ENCODE peak calls at places on chromosomes 1 and 21, in six cellular contexts. D is left lung, A is nephron progenitor cell, W is NCI-H774, Y is T-helper 2 cell, U is colonic mucosa. S is an unnamed sample.

GRCh38 chr21:25491267-25491666 is 116.0 kb downstream of the MRPL39 start:
- DNase-seq in Y (no peak), D (no peak), A (no peak), W (no peak), U (no peak), S (no peak)

GRCh38 chr21:36190736-36191135 is 34.1 kb downstream of the DOP1B start:
- DNase-seq in Y (no peak), U (no peak), D (no peak), W (no peak), A (no peak), S (no peak)

GRCh38 chr1:66431999-66432398 is 102.0 kb upstream of the SGIP1 start:
- DNase-seq in D (no peak), A (no peak), W (no peak), Y (no peak), U (no peak), S (no peak)

GRCh38 chr1:225954753-225955152 is 13.7 kb upstream of the LEFTY2 start:
- DNase-seq in W (no peak), D (no peak), A (no peak), Y (no peak), U (no peak), S (no peak)

GRCh38 chr1:27668121-27668807 is 3.7 kb downstream of the IFI6 start:
- DNase-seq in A (no peak), D (no peak), Y (no peak), U (no peak), W (no peak), S (no peak)

GRCh38 chr1:202009326-202010031 is 908 bp upstream of the ELF3 start:
- DNase-seq in A (peak), D (no peak), W (peak), Y (peak), U (peak), S (peak)

GRCh38 chr1:14840374-14840773 is 241.9 kb downstream of the KAZN start:
- DNase-seq in W (no peak), Y (no peak), U (no peak), D (no peak), A (no peak), S (no peak)

GRCh38 chr1:14944471-14944981 is 209.0 kb upstream of the TMEM51 start:
- DNase-seq in U (no peak), A (no peak), Y (no peak), W (no peak), D (peak), S (peak)

GRCh38 chr1:96357132-96357531 is 364.5 kb upstream of the PTBP2 start:
- DNase-seq in D (no peak), A (no peak), Y (no peak), U (no peak), W (no peak), S (no peak)

GRCh38 chr1:85128296-85128695 is 72.5 kb downstream of the SYDE2 start:
- DNase-seq in W (no peak), A (no peak), Y (no peak), U (no peak), D (no peak), S (no peak)

GRCh38 chr1:24416666-24417391 is 1.2 kb downstream of the NIPAL3 start:
- DNase-seq in D (no peak), U (peak), W (no peak), A (no peak), Y (peak), S (peak)

GRCh38 chr1:44605904-44606615 is 68.2 kb downstream of the TMEM53 start:
- DNase-seq in D (no peak), A (no peak), W (no peak), Y (no peak), U (no peak), S (no peak)

GRCh38 chr1:188615321-188615720 is 1786.6 kb downstream of the PLA2G4A start:
- DNase-seq in Y (no peak), U (no peak), D (no peak), A (no peak), W (no peak), S (no peak)

GRCh38 chr1:174534789-174535188 is 87.0 kb downstream of the GPR52 start:
- DNase-seq in W (no peak), U (no peak), A (no peak), Y (no peak), D (no peak), S (no peak)

GRCh38 chr1:54342764-54343687 is 63.2 kb downstream of the SSBP3 start:
- DNase-seq in W (no peak), U (no peak), Y (no peak), D (no peak), A (peak), S (no peak)

GRCh38 chr1:176102700-176103244 is 104.3 kb downstream of the COP1 start:
- DNase-seq in D (no peak), Y (no peak), U (no peak), W (no peak), A (no peak), S (no peak)

GRCh38 chr1:7366955-7367665 is 404.0 kb upstream of the VAMP3 start:
- DNase-seq in A (no peak), W (peak), D (no peak), Y (no peak), U (peak), S (no peak)

GRCh38 chr1:60255565-60255964 is 182.0 kb upstream of the C1orf87 start:
- DNase-seq in U (no peak), Y (no peak), A (no peak), W (no peak), D (no peak), S (no peak)

S was measured in foreskin melanocyte.